ENCODE peak calls at places on chromosomes 6 and 20, in five cellular contexts. T, S, H, X and I are unnamed samples.

GRCh38 chr20:41046716-41047115 is 18.1 kb downstream of the TOP1 start:
- DNase-seq in T (no peak), S (no peak), H (no peak), X (no peak), I (no peak)

GRCh38 chr6:11410539-11411307 is 126.8 kb upstream of the TMEM170B start:
- DNase-seq in T (no peak), S (no peak), H (peak; percentile 77), X (no peak), I (no peak)

GRCh38 chr6:10720229-10720959 is 2.5 kb upstream of the TMEM14C start:
- DNase-seq in T (no peak), S (peak; percentile 60), H (peak; percentile 54), X (no peak), I (peak; percentile 84)

GRCh38 chr20:17969884-17970409 is 1.1 kb downstream of the MGME1 start:
- DNase-seq in T (peak; percentile 54), S (peak; percentile 40), H (peak; percentile 77), X (no peak), I (no peak)

GRCh38 chr6:151275121-151275520 is 35.4 kb downstream of the AKAP12 start:
- DNase-seq in T (no peak), S (no peak), H (no peak), X (no peak), I (no peak)

GRCh38 chr6:35411066-35411465 is 41.1 kb upstream of the FANCE start:
- DNase-seq in T (no peak), S (no peak), H (no peak), X (no peak), I (no peak)

GRCh38 chr20:34538671-34539123 is 19.8 kb upstream of the MAP1LC3A start:
- DNase-seq in T (peak; percentile 62), S (peak; percentile 51), H (peak; percentile 45), X (no peak), I (peak; percentile 50)

GRCh38 chr20:3782597-3782996 is 1.3 kb upstream of the SPEF1 start:
- DNase-seq in T (no peak), S (no peak), H (no peak), X (no peak), I (no peak)

GRCh38 chr6:100503043-100503442 is 38.3 kb upstream of the SIM1 start:
- DNase-seq in T (no peak), S (no peak), H (no peak), X (no peak), I (no peak)

GRCh38 chr6:154606860-154607259 is 96.4 kb upstream of the CNKSR3 start:
- DNase-seq in T (no peak), S (no peak), H (no peak), X (no peak), I (no peak)

GRCh38 chr6:158031445-158032353 is 50.0 kb downstream of the SYNJ2 start:
- DNase-seq in T (peak; percentile 16), S (peak; percentile 41), H (peak; percentile 72), X (peak; percentile 87), I (peak; percentile 46)

GRCh38 chr6:44837741-44838140 is 450.2 kb downstream of the CDC5L start:
- DNase-seq in T (no peak), S (no peak), H (no peak), X (no peak), I (no peak)

GRCh38 chr6:116133453-116133852 is 7.5 kb upstream of the COL10A1 start:
- DNase-seq in T (no peak), S (no peak), H (no peak), X (no peak), I (no peak)

GRCh38 chr20:54692168-54692887 is 216.9 kb downstream of the DOK5 start:
- DNase-seq in T (no peak), S (no peak), H (no peak), X (no peak), I (no peak)

GRCh38 chr20:45378191-45378590 is at the start of gene TP53TG5:
- DNase-seq in T (no peak), S (no peak), H (no peak), X (no peak), I (no peak)

GRCh38 chr6:29953001-29953436 is 10.7 kb downstream of the HLA-A start:
- DNase-seq in T (peak; percentile 23), S (no peak), H (peak; percentile 68), X (no peak), I (no peak)

GRCh38 chr6:159134701-159135364 is 34.4 kb upstream of the FNDC1 start:
- DNase-seq in T (peak; percentile 78), S (peak; percentile 73), H (peak; percentile 62), X (peak; percentile 80), I (no peak)

GRCh38 chr6:117288083-117288715 is 22.8 kb downstream of the VGLL2 start:
- DNase-seq in T (no peak), S (no peak), H (no peak), X (no peak), I (no peak)

GRCh38 chr6:56766806-56767178 is 124.1 kb upstream of the DST start:
- DNase-seq in T (no peak), S (no peak), H (peak; percentile 46), X (no peak), I (no peak)

GRCh38 chr6:21907291-21907690 is 313.7 kb downstream of the SOX4 start:
- DNase-seq in T (no peak), S (no peak), H (no peak), X (no peak), I (no peak)

GRCh38 chr6:156909212-156910010 is 132.2 kb downstream of the ARID1B start:
- DNase-seq in T (no peak), S (no peak), H (no peak), X (no peak), I (no peak)

GRCh38 chr20:9214676-9215075 is 145.8 kb downstream of the PLCB4 start:
- DNase-seq in T (peak; percentile 11), S (no peak), H (no peak), X (no peak), I (no peak)

GRCh38 chr6:140051521-140052455 is 677.3 kb upstream of the CITED2 start:
- DNase-seq in T (no peak), S (no peak), H (peak; percentile 41), X (no peak), I (no peak)

GRCh38 chr6:79170431-79170830 is 64.1 kb downstream of the HMGN3 start:
- DNase-seq in T (no peak), S (no peak), H (no peak), X (no peak), I (no peak)

GRCh38 chr20:49566401-49566800 is 1.5 kb downstream of the PTGIS start:
- DNase-seq in T (no peak), S (no peak), H (no peak), X (no peak), I (no peak)

GRCh38 chr20:3431109-3431508 is 23.6 kb upstream of the DNAAF9 start:
- DNase-seq in T (no peak), S (no peak), H (no peak), X (no peak), I (no peak)

GRCh38 chr6:141580988-141581387 is 551.7 kb upstream of the GJE1 start:
- DNase-seq in T (no peak), S (no peak), H (no peak), X (no peak), I (no peak)

GRCh38 chr20:60302875-60303274 is 344.7 kb downstream of the CDH26 start:
- DNase-seq in T (no peak), S (no peak), H (no peak), X (no peak), I (no peak)
- TF ChIP-seq CTCF in T (no peak), S (no peak), H (no peak), X (no peak), I (no peak)

GRCh38 chr6:106035655-106036054 is 50.5 kb upstream of the PRDM1 start:
- DNase-seq in T (no peak), S (no peak), H (no peak), X (no peak), I (no peak)

GRCh38 chr6:106033806-106034205 is 52.3 kb upstream of the PRDM1 start:
- DNase-seq in T (no peak), S (no peak), H (no peak), X (no peak), I (no peak)

GRCh38 chr6:106039836-106040592 is 46.1 kb upstream of the PRDM1 start:
- DNase-seq in T (no peak), S (no peak), H (no peak), X (no peak), I (no peak)

DNA sequence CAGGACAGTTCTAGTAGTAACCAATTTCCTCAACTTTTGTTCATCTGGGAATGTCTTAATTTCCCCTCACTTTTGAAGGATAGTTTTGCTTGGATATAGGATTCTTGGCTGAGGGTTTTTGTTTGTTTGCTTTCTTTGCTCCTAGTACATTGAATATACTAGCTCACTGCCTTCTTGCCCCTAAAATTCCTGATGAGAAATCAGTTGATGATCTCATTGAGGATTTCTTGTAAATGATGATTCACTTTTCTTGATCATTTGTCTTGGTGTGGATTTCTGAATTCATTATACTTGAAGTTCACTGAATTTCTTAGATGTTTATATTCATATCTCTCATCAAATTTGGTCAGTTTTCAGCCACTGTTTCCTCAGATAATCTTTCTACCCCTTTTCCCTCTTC is 49.1 kb upstream of the PRDM1 start:
- DNase-seq in T (no peak), S (no peak), H (no peak), X (no peak), I (no peak)
- H3K4me3 ChIP-seq in T (no peak overlapping the region), S (no peak overlapping the region), H (no peak overlapping the region), X (no peak overlapping the region), I (no peak overlapping the region)

GRCh38 chr6:119880840-119881239 is 531.3 kb upstream of the MAN1A1 start:
- DNase-seq in T (no peak), S (no peak), H (no peak), X (no peak), I (no peak)
- H3K4me1 ChIP-seq in T (no peaks in the 10 kb centered on the region), S (no peaks in the 10 kb centered on the region), H (no peaks in the 10 kb centered on the region), X (no peaks in the 10 kb centered on the region), I (no peaks in the 10 kb centered on the region)

GRCh38 chr20:38172344-38172743 is 7.3 kb upstream of the TGM2 start:
- DNase-seq in T (no peak), S (no peak), H (peak; percentile 15), X (no peak), I (no peak)
- TF ChIP-seq CTCF in T (peak; percentile 32), S (no peak), H (no peak), X (no peak), I (no peak)